ENCODE peak calls at places on chromosomes 3 and 15, in five cellular contexts. One of them, this sample, is unnamed.

GRCh38 chr3:196463804-196464203 is 31.6 kb upstream of the UBXN7 start:
- DNase-seq in AG09309: no peak
- DNase-seq in frontal cortex: no peak
- DNase-seq in stimulated activated naive CD4-positive, alpha-beta T cell: no peak
- DNase-seq in fibroblast of mammary gland: no peak
- DNase-seq in this sample: no peak

GRCh38 chr3:109888026-109888425 is 550.7 kb upstream of the DPPA4 start:
- DNase-seq in fibroblast of mammary gland: no peak
- DNase-seq in frontal cortex: no peak
- DNase-seq in stimulated activated naive CD4-positive, alpha-beta T cell: no peak
- DNase-seq in AG09309: no peak
- DNase-seq in this sample: no peak

GRCh38 chr15:83435202-83435601 is 11.9 kb upstream of the SH3GL3 start:
- DNase-seq in frontal cortex: no peak
- DNase-seq in stimulated activated naive CD4-positive, alpha-beta T cell: no peak
- DNase-seq in fibroblast of mammary gland: peak; percentile 60
- DNase-seq in AG09309: no peak
- DNase-seq in this sample: no peak

GRCh38 chr15:83358972-83359564 is 74.6 kb upstream of the BNC1 start:
- DNase-seq in fibroblast of mammary gland: no peak
- DNase-seq in stimulated activated naive CD4-positive, alpha-beta T cell: no peak
- DNase-seq in AG09309: no peak
- DNase-seq in frontal cortex: no peak
- DNase-seq in this sample: no peak

GRCh38 chr15:52011711-52012144 is 7.3 kb upstream of the MAPK6 start:
- DNase-seq in stimulated activated naive CD4-positive, alpha-beta T cell: no peak
- DNase-seq in frontal cortex: peak; percentile 44
- DNase-seq in AG09309: no peak
- DNase-seq in fibroblast of mammary gland: no peak
- DNase-seq in this sample: no peak

GRCh38 chr3:109177888-109178287 is 41.4 kb downstream of the C3orf85 start:
- DNase-seq in fibroblast of mammary gland: no peak
- DNase-seq in frontal cortex: no peak
- DNase-seq in stimulated activated naive CD4-positive, alpha-beta T cell: no peak
- DNase-seq in AG09309: no peak
- DNase-seq in this sample: no peak

GRCh38 chr3:104392327-104392726 is 974.4 kb upstream of the ALCAM start:
- DNase-seq in fibroblast of mammary gland: no peak
- DNase-seq in stimulated activated naive CD4-positive, alpha-beta T cell: no peak
- DNase-seq in frontal cortex: no peak
- DNase-seq in AG09309: no peak
- DNase-seq in this sample: no peak

GRCh38 chr3:37974121-37974927 is 16.3 kb upstream of the VILL start:
- DNase-seq in AG09309: no peak
- DNase-seq in fibroblast of mammary gland: peak; percentile 66
- DNase-seq in frontal cortex: peak; percentile 50
- DNase-seq in stimulated activated naive CD4-positive, alpha-beta T cell: peak; percentile 43
- DNase-seq in this sample: peak; percentile 52

GRCh38 chr3:38587548-38588131 is 61.8 kb downstream of the SCN5A start:
- DNase-seq in stimulated activated naive CD4-positive, alpha-beta T cell: no peak
- DNase-seq in fibroblast of mammary gland: no peak
- DNase-seq in AG09309: no peak
- DNase-seq in frontal cortex: no peak
- DNase-seq in this sample: no peak

GRCh38 chr3:123053107-123053506 is 13.7 kb upstream of the PDIA5 start:
- DNase-seq in fibroblast of mammary gland: peak; percentile 40
- DNase-seq in frontal cortex: no peak
- DNase-seq in stimulated activated naive CD4-positive, alpha-beta T cell: no peak
- DNase-seq in AG09309: no peak
- DNase-seq in this sample: no peak

GRCh38 chr15:51736069-51736468 is 1.4 kb downstream of the LYSMD2 start:
- DNase-seq in frontal cortex: no peak
- DNase-seq in stimulated activated naive CD4-positive, alpha-beta T cell: no peak
- DNase-seq in AG09309: no peak
- DNase-seq in fibroblast of mammary gland: no peak
- DNase-seq in this sample: no peak

GRCh38 chr3:105610473-105610872 is 243.8 kb downstream of the ALCAM start:
- DNase-seq in frontal cortex: no peak
- DNase-seq in AG09309: no peak
- DNase-seq in stimulated activated naive CD4-positive, alpha-beta T cell: no peak
- DNase-seq in fibroblast of mammary gland: no peak
- DNase-seq in this sample: no peak

GRCh38 chr15:68798695-68799094 is 22.0 kb downstream of the ANP32A start:
- DNase-seq in stimulated activated naive CD4-positive, alpha-beta T cell: no peak
- DNase-seq in AG09309: no peak
- DNase-seq in fibroblast of mammary gland: no peak
- DNase-seq in frontal cortex: no peak
- DNase-seq in this sample: no peak

GRCh38 chr15:69758810-69759410 is 306.3 kb downstream of the RPLP1 start:
- DNase-seq in fibroblast of mammary gland: peak; percentile 19
- DNase-seq in frontal cortex: no peak
- DNase-seq in AG09309: no peak
- DNase-seq in stimulated activated naive CD4-positive, alpha-beta T cell: peak; percentile 78
- DNase-seq in this sample: peak; percentile 96

GRCh38 chr3:66378256-66378655 is 122.6 kb downstream of the LRIG1 start:
- DNase-seq in frontal cortex: no peak
- DNase-seq in fibroblast of mammary gland: peak; percentile 30
- DNase-seq in AG09309: no peak
- DNase-seq in stimulated activated naive CD4-positive, alpha-beta T cell: no peak
- DNase-seq in this sample: peak; percentile 10

GRCh38 chr3:71896751-71897150 is 111.8 kb upstream of the PROK2 start:
- DNase-seq in AG09309: no peak
- DNase-seq in frontal cortex: no peak
- DNase-seq in fibroblast of mammary gland: peak; percentile 36
- DNase-seq in stimulated activated naive CD4-positive, alpha-beta T cell: no peak
- DNase-seq in this sample: no peak

GRCh38 chr3:196971094-196971698 is 2.6 kb upstream of the PIGZ start:
- DNase-seq in stimulated activated naive CD4-positive, alpha-beta T cell: no peak
- DNase-seq in AG09309: no peak
- DNase-seq in fibroblast of mammary gland: no peak
- DNase-seq in frontal cortex: no peak
- DNase-seq in this sample: no peak

GRCh38 chr15:83206387-83206970 is 1.1 kb downstream of the HDGFL3 start:
- DNase-seq in AG09309: no peak
- DNase-seq in fibroblast of mammary gland: no peak
- DNase-seq in frontal cortex: no peak
- DNase-seq in stimulated activated naive CD4-positive, alpha-beta T cell: no peak
- DNase-seq in this sample: no peak

GRCh38 chr3:113264741-113265140 is 53.4 kb downstream of the BOC start:
- DNase-seq in stimulated activated naive CD4-positive, alpha-beta T cell: no peak
- DNase-seq in fibroblast of mammary gland: no peak
- DNase-seq in AG09309: no peak
- DNase-seq in frontal cortex: no peak
- DNase-seq in this sample: no peak

GRCh38 chr3:117488983-117489382 is 779.4 kb downstream of the TUSC7 start:
- DNase-seq in stimulated activated naive CD4-positive, alpha-beta T cell: no peak
- DNase-seq in frontal cortex: no peak
- DNase-seq in fibroblast of mammary gland: no peak
- DNase-seq in AG09309: no peak
- DNase-seq in this sample: no peak

GRCh38 chr3:135633078-135633477 is 332.4 kb upstream of the PPP2R3A start:
- DNase-seq in frontal cortex: no peak
- DNase-seq in stimulated activated naive CD4-positive, alpha-beta T cell: no peak
- DNase-seq in AG09309: no peak
- DNase-seq in fibroblast of mammary gland: no peak
- DNase-seq in this sample: no peak

GRCh38 chr15:63367390-63367789 is 14.3 kb downstream of the CA12 start:
- DNase-seq in fibroblast of mammary gland: peak; percentile 38
- DNase-seq in frontal cortex: no peak
- DNase-seq in stimulated activated naive CD4-positive, alpha-beta T cell: no peak
- DNase-seq in AG09309: no peak
- DNase-seq in this sample: no peak

GRCh38 chr15:57149196-57149595 is 227.1 kb upstream of the CGNL1 start:
- DNase-seq in AG09309: no peak
- DNase-seq in fibroblast of mammary gland: peak; percentile 65
- DNase-seq in stimulated activated naive CD4-positive, alpha-beta T cell: no peak
- DNase-seq in frontal cortex: no peak
- DNase-seq in this sample: no peak

GRCh38 chr3:106510206-106510605 is 641.4 kb upstream of the CBLB start:
- DNase-seq in AG09309: peak; percentile 7
- DNase-seq in stimulated activated naive CD4-positive, alpha-beta T cell: no peak
- DNase-seq in fibroblast of mammary gland: peak; percentile 84
- DNase-seq in frontal cortex: no peak
- DNase-seq in this sample: no peak

This sample was measured in naive thymus-derived CD4-positive, alpha-beta T cell.